ENCODE peak calls at places on chromosome 2, in ten cellular contexts. M, G, V, A, Y, J, I, P, N and Z are unnamed samples.

GRCh38 chr2:141611143-141611571 is 519.7 kb downstream of the LRP1B start:
- DNase-seq in M (no peak), G (no peak), V (no peak), A (no peak), Y (no peak), J (peak; percentile 56), I (no peak), P (peak; percentile 41), N (no peak), Z (no peak)

GRCh38 chr2:235330775-235331438 is 162.9 kb upstream of the AGAP1 start:
- DNase-seq in M (peak; percentile 75), G (no peak), V (no peak), A (peak; percentile 97), Y (no peak), J (peak; percentile 96), I (peak; percentile 95), P (peak; percentile 97), N (no peak), Z (peak; percentile 68)

GRCh38 chr2:187658952-187659525 is 104.8 kb upstream of the TFPI start:
- DNase-seq in M (no peak), G (no peak), V (no peak), A (no peak), Y (no peak), J (peak; percentile 33), I (peak; percentile 41), P (peak; percentile 51), N (no peak), Z (peak; percentile 6)

GRCh38 chr2:217436386-217436785 is 566.4 kb downstream of the TNS1 start:
- DNase-seq in M (no peak), G (no peak), V (no peak), A (no peak), Y (no peak), J (no peak), I (no peak), P (no peak), N (no peak), Z (no peak)

GRCh38 chr2:98153402-98153938 is 66.5 kb downstream of the VWA3B start:
- DNase-seq in M (no peak), G (no peak), V (no peak), A (no peak), Y (no peak), J (no peak), I (no peak), P (no peak), N (no peak), Z (no peak)

GRCh38 chr2:227888289-227888688 is 16.9 kb downstream of the DAW1 start:
- DNase-seq in M (no peak), G (no peak), V (no peak), A (no peak), Y (no peak), J (no peak), I (no peak), P (peak; percentile 18), N (no peak), Z (no peak)

GRCh38 chr2:71513721-71514120 is 60.4 kb downstream of the DYSF start:
- DNase-seq in M (no peak), G (no peak), V (no peak), A (no peak), Y (no peak), J (no peak), I (no peak), P (no peak), N (no peak), Z (no peak)

GRCh38 chr2:149167941-149168340 is 129.4 kb downstream of the LYPD6B start:
- DNase-seq in M (no peak), G (no peak), V (no peak), A (no peak), Y (no peak), J (no peak), I (no peak), P (no peak), N (no peak), Z (no peak)

DNA sequence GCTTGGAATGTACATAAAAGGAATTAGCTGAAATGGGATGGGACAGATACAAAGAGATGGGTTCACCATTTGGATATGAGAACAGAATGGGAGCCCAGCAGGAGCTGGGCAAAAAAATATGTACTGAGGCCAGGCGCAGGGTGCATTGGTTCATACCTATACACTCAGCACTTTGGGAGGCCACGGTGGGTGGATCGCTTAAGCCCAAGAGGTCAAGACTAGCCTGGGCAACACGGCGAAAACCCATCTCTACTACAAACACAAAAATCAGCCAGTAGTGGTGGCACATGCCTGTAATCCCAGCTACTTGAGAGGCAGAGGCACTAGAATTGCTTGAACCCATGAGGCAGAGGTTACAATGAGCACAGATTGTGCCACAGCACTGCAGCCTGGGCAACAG is 30.4 kb downstream of the SCN7A start:
- DNase-seq in M (no peak), G (peak; percentile 22), V (no peak), A (no peak), Y (no peak), J (no peak), I (no peak), P (no peak), N (no peak), Z (no peak)
- H3K4me3 ChIP-seq in M (no peak overlapping the region), G (no peak overlapping the region), V (no peak overlapping the region), A (no peak overlapping the region), Y (no peak overlapping the region), J (no peak overlapping the region), I (no peak overlapping the region), P (no peak overlapping the region), N (no peak overlapping the region), Z (no peak overlapping the region)

GRCh38 chr2:231907765-231908164 is 18.4 kb downstream of the NPPC start:
- DNase-seq in M (no peak), G (peak; percentile 34), V (no peak), A (no peak), Y (no peak), J (no peak), I (no peak), P (no peak), N (no peak), Z (no peak)
- H3K4me3 ChIP-seq in M (no peak overlapping the region), G (no peak overlapping the region), V (no peak overlapping the region), A (no peak overlapping the region), Y (no peak overlapping the region), J (no peak overlapping the region), I (no peak overlapping the region), P (no peak overlapping the region), N (no peak overlapping the region), Z (no peak overlapping the region)

GRCh38 chr2:169732583-169733358 is 861 bp upstream of the KLHL23 start:
- DNase-seq in M (no peak), G (no peak), V (no peak), A (no peak), Y (no peak), J (no peak), I (no peak), P (no peak), N (no peak), Z (no peak)
- H3K4me3 ChIP-seq in M (peak overlapping the region; percentile 59), G (peak overlapping the region; percentile 91), V (peak overlapping the region; percentile 82), A (peak overlapping the region; percentile 61), Y (no peak overlapping the region), J (no peak overlapping the region), I (peak overlapping the region; percentile 51), P (peak overlapping the region; percentile 82), N (peak overlapping the region; percentile 86), Z (peak overlapping the region; percentile 66)

DNA sequence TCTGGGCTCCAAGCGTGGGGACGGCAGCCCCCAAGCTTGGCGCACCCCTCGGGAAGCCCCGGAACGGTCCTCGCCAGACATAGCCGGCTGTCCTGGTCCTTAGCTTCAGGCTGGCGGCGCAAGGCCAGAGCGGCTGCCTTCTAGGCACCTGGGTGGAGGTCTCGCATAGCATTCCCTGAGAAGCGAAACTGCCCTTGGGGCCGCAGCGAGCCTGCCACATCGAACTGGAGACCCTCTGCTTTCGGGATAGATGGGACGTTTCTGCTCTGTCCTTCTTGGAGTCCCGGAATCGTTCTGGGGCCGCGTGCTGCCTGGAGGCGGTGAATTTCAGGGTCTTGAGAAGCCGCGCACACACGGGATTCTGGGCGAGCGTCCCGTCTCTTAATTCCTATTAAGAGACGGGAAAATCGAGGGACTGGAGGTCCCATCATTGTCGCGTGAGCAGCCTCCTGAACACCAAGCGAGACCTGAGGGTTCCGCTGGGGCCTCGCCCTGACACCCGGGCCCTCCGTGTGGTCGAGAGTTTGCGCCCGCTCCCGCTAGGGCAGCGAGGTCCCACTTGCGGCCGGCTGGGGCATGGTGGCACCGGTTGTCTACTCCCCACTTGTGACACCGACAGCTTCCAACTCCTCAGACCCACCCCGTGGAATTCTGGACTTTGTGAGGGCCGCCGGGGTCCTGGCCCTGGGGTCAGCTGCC is 9.7 kb upstream of the EN1 start:
- DNase-seq in M (no peak), G (peak; percentile 69), V (no peak), A (no peak), Y (no peak), J (no peak), I (no peak), P (no peak), N (no peak), Z (no peak)
- H3K4me3 ChIP-seq in M (no peak overlapping the region), G (peak overlapping the region; percentile 62), V (no peak overlapping the region), A (no peak overlapping the region), Y (no peak overlapping the region), J (no peak overlapping the region), I (no peak overlapping the region), P (no peak overlapping the region), N (no peak overlapping the region), Z (no peak overlapping the region)